ENCODE peak calls at places on chromosomes 11 and 22, in eight cellular contexts. D, Q, L, H, M, S, J and Z are unnamed samples.
A peak's percentile ranks its signal among the peaks of the same experiment; 100 is the strongest.

GRCh38 chr11:22079133-22079847 is 113.6 kb upstream of the ANO5 start:
- DNase-seq in L (no peak), J (no peak), S (no peak), D (no peak), H (no peak), Q (peak; percentile 41), M (no peak), Z (no peak)

GRCh38 chr11:11996321-11997174 is 11.9 kb downstream of the DKK3 start:
- DNase-seq in M (no peak), Q (no peak), H (no peak), L (no peak), D (no peak), S (no peak), J (no peak), Z (no peak)

GRCh38 chr22:33873186-33873585 is 47.1 kb downstream of the LARGE1 start:
- DNase-seq in D (no peak), S (no peak), Q (no peak), M (no peak), H (no peak), J (no peak), L (no peak), Z (no peak)

GRCh38 chr11:88404932-88405710 is 67.6 kb upstream of the CTSC start:
- DNase-seq in D (no peak), L (no peak), S (no peak), H (no peak), M (no peak), Q (no peak), J (no peak), Z (no peak)

GRCh38 chr22:39526736-39527171 is 5.8 kb downstream of the RPS19BP1 start:
- DNase-seq in M (no peak), Q (no peak), H (no peak), L (no peak), S (no peak), J (peak; percentile 58), D (peak; percentile 37), Z (peak; percentile 40)

GRCh38 chr11:65305501-65306268 is 9.0 kb upstream of the CDC42EP2 start:
- DNase-seq in D (no peak), Q (no peak), J (no peak), S (no peak), L (peak; percentile 60), H (no peak), M (no peak), Z (no peak)

GRCh38 chr11:134244593-134244992 is 8.6 kb downstream of the THYN1 start:
- DNase-seq in Q (no peak), J (no peak), M (no peak), D (no peak), L (no peak), S (no peak), H (no peak), Z (no peak)

GRCh38 chr11:71245601-71246391 is 6.6 kb downstream of the SHANK2 start:
- DNase-seq in H (no peak), D (no peak), S (no peak), M (no peak), L (no peak), Q (no peak), J (no peak), Z (no peak)

GRCh38 chr11:8870461-8871282 is 40.3 kb upstream of the AKIP1 start:
- DNase-seq in D (no peak), M (peak; percentile 56), S (no peak), H (no peak), L (peak; percentile 80), J (peak; percentile 42), Q (peak; percentile 62), Z (peak; percentile 73)

GRCh38 chr11:120302001-120302805 is 22.9 kb upstream of the TLCD5 start:
- DNase-seq in M (no peak), Q (no peak), L (no peak), J (no peak), S (no peak), H (no peak), D (no peak), Z (no peak)

GRCh38 chr11:17767914-17768313 is 33.3 kb downstream of the KCNC1 start:
- DNase-seq in M (no peak), L (no peak), S (no peak), J (no peak), Q (no peak), H (no peak), D (no peak), Z (no peak)

GRCh38 chr11:6057452-6057851 is 26.9 kb upstream of the OR56A1 start:
- DNase-seq in H (no peak), Q (no peak), L (no peak), S (no peak), J (no peak), M (no peak), D (no peak), Z (no peak)

GRCh38 chr11:118434553-118435232 is 1.6 kb upstream of the KMT2A start:
- DNase-seq in D (peak; percentile 25), S (no peak), Q (peak; percentile 82), H (peak; percentile 8), J (peak; percentile 64), M (peak; percentile 56), L (peak; percentile 36), Z (peak; percentile 34)

GRCh38 chr11:57321996-57322880 is 2.5 kb downstream of the TNKS1BP1 start:
- DNase-seq in M (peak; percentile 58), S (peak; percentile 30), L (peak; percentile 97), J (peak; percentile 38), H (no peak), Q (no peak), D (no peak), Z (peak; percentile 96)

GRCh38 chr11:127345819-127346459 is 345.4 kb upstream of the KIRREL3 start:
- DNase-seq in S (no peak), H (no peak), D (no peak), Q (peak; percentile 71), M (peak; percentile 21), L (peak; percentile 22), J (peak; percentile 40), Z (peak; percentile 39)

GRCh38 chr22:28808716-28809355 is 8.5 kb upstream of the XBP1 start:
- DNase-seq in D (no peak), Q (no peak), L (no peak), M (no peak), S (no peak), J (no peak), H (no peak), Z (no peak)

GRCh38 chr11:125525303-125525702 is 29.2 kb upstream of the FEZ1 start:
- DNase-seq in L (no peak), J (no peak), M (no peak), S (no peak), H (no peak), Q (no peak), D (no peak), Z (no peak)

GRCh38 chr11:20038969-20039368 is 121.3 kb downstream of the DBX1 start:
- DNase-seq in H (no peak), M (no peak), S (no peak), L (no peak), J (no peak), D (no peak), Q (no peak), Z (no peak)

GRCh38 chr11:74238243-74238642 is 67.2 kb downstream of the PPME1 start:
- DNase-seq in Q (no peak), M (no peak), D (no peak), L (no peak), J (no peak), S (no peak), H (no peak), Z (no peak)

GRCh38 chr11:128471138-128471661 is 116.2 kb downstream of the ETS1 start:
- DNase-seq in L (no peak), Q (no peak), S (no peak), D (no peak), M (no peak), H (no peak), J (peak; percentile 66), Z (no peak)

GRCh38 chr11:98455500-98456186 is 565.1 kb upstream of the CNTN5 start:
- DNase-seq in Q (no peak), D (no peak), H (no peak), J (no peak), S (no peak), L (no peak), M (no peak), Z (no peak)

GRCh38 chr22:19579113-19579811 is 55.1 kb upstream of the CLDN5 start:
- DNase-seq in J (peak; percentile 19), H (no peak), D (no peak), S (no peak), M (no peak), L (peak; percentile 9), Q (no peak), Z (peak; percentile 58)

GRCh38 chr11:117345039-117345438 is 17.4 kb downstream of the CEP164 start:
- DNase-seq in H (no peak), M (no peak), Q (no peak), L (no peak), J (no peak), D (no peak), S (no peak), Z (no peak)

GRCh38 chr11:116539211-116539610 is 233.6 kb downstream of the BUD13 start:
- DNase-seq in Q (no peak), M (no peak), L (no peak), D (no peak), H (no peak), J (no peak), S (no peak), Z (no peak)

GRCh38 chr11:5380740-5381342 is 2.8 kb upstream of the OR51M1 start:
- DNase-seq in L (peak; percentile 71), D (no peak), J (peak; percentile 51), M (peak; percentile 4), S (no peak), H (no peak), Q (peak; percentile 2), Z (peak; percentile 29)

GRCh38 chr11:15826008-15826650 is 530.2 kb downstream of the SOX6 start:
- DNase-seq in L (no peak), J (no peak), Q (no peak), S (no peak), D (no peak), M (no peak), H (no peak), Z (no peak)

GRCh38 chr22:34669001-34669400 is 397.0 kb upstream of the ISX start:
- DNase-seq in S (no peak), M (no peak), D (no peak), L (no peak), H (no peak), Q (no peak), J (no peak), Z (peak; percentile 17)

GRCh38 chr22:50129121-50129734 is 39.4 kb downstream of the MOV10L1 start:
- DNase-seq in L (peak; percentile 74), H (no peak), J (no peak), M (no peak), S (no peak), Q (no peak), D (no peak), Z (no peak)

GRCh38 chr11:34150494-34151151 is 45.2 kb downstream of the NAT10 start:
- DNase-seq in D (no peak), Q (no peak), S (no peak), H (no peak), M (no peak), L (no peak), J (no peak), Z (no peak)

GRCh38 chr11:3637201-3637600 is 4.6 kb downstream of the ART5 start:
- DNase-seq in M (no peak), J (no peak), S (no peak), Q (no peak), L (no peak), H (no peak), D (no peak), Z (no peak)

GRCh38 chr11:19241260-19242183 is 777 bp upstream of the E2F8 start:
- DNase-seq in Q (no peak), D (no peak), L (peak; percentile 6), J (peak; percentile 77), S (no peak), M (no peak), H (no peak), Z (peak; percentile 69)

GRCh38 chr11:116691779-116692178 is 81.0 kb downstream of the BUD13 start:
- DNase-seq in H (peak; percentile 21), L (peak; percentile 12), M (peak; percentile 23), S (no peak), J (peak; percentile 73), D (peak; percentile 15), Q (peak; percentile 74), Z (peak; percentile 51)